ENCODE peak calls at places on chromosomes 5 and 9, in five cellular contexts. J is IMR-90; S is activated T-cell treated with anti-CD3 and anti-CD28 coated beads for 1 hour; X is activated CD4-positive, alpha-beta T cell treated with anti-CD3 and anti-CD28 coated beads, Interleukin-2, amount 10 ng/mL, durations not matched to agents 7 days and 5 days; Y is kidney epithelial cell. T is an unnamed sample.

GRCh38 chr9:34514401-34514800 is 8.4 kb downstream of the ENHO start:
- DNase-seq in J (no peak), Y (no peak), S (no peak), X (no peak), T (no peak)

GRCh38 chr5:167696558-167697314 is 594.7 kb upstream of the WWC1 start:
- DNase-seq in S (no peak), J (no peak), Y (no peak), X (no peak), T (no peak)

GRCh38 chr5:90777959-90778358 is 219.4 kb downstream of the ADGRV1 start:
- DNase-seq in X (no peak), Y (no peak), J (no peak), S (no peak), T (no peak)

GRCh38 chr9:120542701-120543490 is 37.1 kb downstream of the CDK5RAP2 start:
- DNase-seq in Y (no peak), X (no peak), J (peak; percentile 13), S (no peak), T (no peak)

GRCh38 chr9:76216161-76216649 is 178.0 kb downstream of the RFK start:
- DNase-seq in Y (peak; percentile 66), X (no peak), J (peak; percentile 98), S (no peak), T (peak; percentile 90)

GRCh38 chr9:126000256-126000655 is 253.1 kb downstream of the PBX3 start:
- DNase-seq in X (no peak), J (no peak), Y (no peak), S (no peak), T (no peak)

GRCh38 chr5:141850183-141850768 is 27.9 kb downstream of the PCDH1 start:
- DNase-seq in X (peak; percentile 19), S (peak; percentile 16), Y (no peak), J (peak; percentile 17), T (peak; percentile 21)

GRCh38 chr9:21404146-21404545 is 4.8 kb upstream of the IFNA8 start:
- DNase-seq in Y (no peak), X (no peak), S (no peak), J (no peak), T (peak; percentile 17)

GRCh38 chr5:100647461-100648230 is 112.5 kb downstream of the FAM174A start:
- DNase-seq in S (peak; percentile 6), J (no peak), Y (peak; percentile 50), X (no peak), T (no peak)

GRCh38 chr9:100352201-100352726 is 478 bp downstream of the TEX10 start:
- DNase-seq in X (peak; percentile 30), S (peak; percentile 3), Y (no peak), J (peak; percentile 10), T (peak; percentile 18)

GRCh38 chr5:169808118-169808581 is 171.1 kb downstream of the DOCK2 start:
- DNase-seq in S (no peak), J (no peak), X (no peak), Y (no peak), T (no peak)

GRCh38 chr5:157870837-157871834 is 12.2 kb upstream of the CLINT1 start:
- DNase-seq in Y (peak; percentile 91), S (no peak), X (no peak), J (peak; percentile 54), T (peak; percentile 81)

GRCh38 chr5:158553195-158553945 is 546.3 kb downstream of the EBF1 start:
- DNase-seq in X (no peak), J (no peak), S (no peak), Y (no peak), T (peak; percentile 71)

GRCh38 chr9:36772449-36773370 is 200.0 kb downstream of the MELK start:
- DNase-seq in X (no peak), Y (no peak), S (no peak), J (peak; percentile 36), T (peak; percentile 49)

GRCh38 chr5:132704875-132705274 is 31.1 kb downstream of the IL4 start:
- DNase-seq in S (no peak), J (peak; percentile 42), X (no peak), Y (peak; percentile 21), T (peak; percentile 41)